ENCODE peak calls at places on chromosome 1, in eight cellular contexts. One of them, this sample, is unnamed.

GRCh38 chr1:7991504-7992440 is 30.3 kb downstream of the PARK7 start:
- DNase-seq in tibial artery: no peak
- DNase-seq in astrocyte of the spinal cord: no peak
- DNase-seq in CD8-positive, alpha-beta T cell: no peak
- DNase-seq in bronchial epithelial cell: no peak
- DNase-seq in IMR-90: peak; percentile 40
- DNase-seq in GM12865: no peak
- DNase-seq in HFF-Myc: no peak
- DNase-seq in this sample: no peak

GRCh38 chr1:63323866-63324778 is 1.8 kb downstream of the FOXD3 start:
- DNase-seq in tibial artery: no peak
- DNase-seq in astrocyte of the spinal cord: no peak
- DNase-seq in CD8-positive, alpha-beta T cell: no peak
- DNase-seq in bronchial epithelial cell: no peak
- DNase-seq in IMR-90: no peak
- DNase-seq in GM12865: no peak
- DNase-seq in HFF-Myc: no peak
- DNase-seq in this sample: no peak

GRCh38 chr1:41442697-41443251 is 41.7 kb downstream of the EDN2 start:
- DNase-seq in tibial artery: no peak
- DNase-seq in astrocyte of the spinal cord: no peak
- DNase-seq in CD8-positive, alpha-beta T cell: no peak
- DNase-seq in bronchial epithelial cell: no peak
- DNase-seq in IMR-90: no peak
- DNase-seq in GM12865: no peak
- DNase-seq in HFF-Myc: no peak
- DNase-seq in this sample: no peak

GRCh38 chr1:17929224-17929623 is 174.1 kb downstream of the ACTL8 start:
- DNase-seq in tibial artery: no peak
- DNase-seq in astrocyte of the spinal cord: no peak
- DNase-seq in CD8-positive, alpha-beta T cell: no peak
- DNase-seq in bronchial epithelial cell: no peak
- DNase-seq in IMR-90: no peak
- DNase-seq in GM12865: no peak
- DNase-seq in HFF-Myc: no peak
- DNase-seq in this sample: no peak

GRCh38 chr1:36322786-36323635 is 434 bp downstream of the EVA1B start:
- DNase-seq in tibial artery: peak; percentile 82
- DNase-seq in astrocyte of the spinal cord: peak; percentile 61
- DNase-seq in CD8-positive, alpha-beta T cell: peak; percentile 58
- DNase-seq in bronchial epithelial cell: no peak
- DNase-seq in IMR-90: peak; percentile 59
- DNase-seq in GM12865: peak; percentile 38
- DNase-seq in HFF-Myc: no peak
- DNase-seq in this sample: no peak

GRCh38 chr1:87399264-87399663 is 70.6 kb downstream of the LMO4 start:
- DNase-seq in tibial artery: no peak
- DNase-seq in astrocyte of the spinal cord: no peak
- DNase-seq in CD8-positive, alpha-beta T cell: no peak
- DNase-seq in bronchial epithelial cell: peak; percentile 93
- DNase-seq in IMR-90: no peak
- DNase-seq in GM12865: no peak
- DNase-seq in HFF-Myc: no peak
- DNase-seq in this sample: peak; percentile 93

GRCh38 chr1:44405041-44405803 is at the start of gene RNF220:
- DNase-seq in tibial artery: peak; percentile 70
- DNase-seq in astrocyte of the spinal cord: peak; percentile 71
- DNase-seq in CD8-positive, alpha-beta T cell: peak; percentile 58
- DNase-seq in bronchial epithelial cell: peak; percentile 44
- DNase-seq in IMR-90: peak; percentile 52
- DNase-seq in GM12865: peak; percentile 38
- DNase-seq in HFF-Myc: peak; percentile 3
- DNase-seq in this sample: peak; percentile 58

GRCh38 chr1:237910834-237911233 is 20.1 kb upstream of the ZP4 start:
- DNase-seq in tibial artery: no peak
- DNase-seq in astrocyte of the spinal cord: no peak
- DNase-seq in CD8-positive, alpha-beta T cell: no peak
- DNase-seq in bronchial epithelial cell: peak; percentile 82
- DNase-seq in IMR-90: no peak
- DNase-seq in GM12865: no peak
- DNase-seq in HFF-Myc: no peak
- DNase-seq in this sample: peak; percentile 91

GRCh38 chr1:175900171-175900570 is 156.8 kb upstream of the TNR start:
- DNase-seq in tibial artery: no peak
- DNase-seq in astrocyte of the spinal cord: no peak
- DNase-seq in CD8-positive, alpha-beta T cell: no peak
- DNase-seq in bronchial epithelial cell: no peak
- DNase-seq in IMR-90: peak; percentile 44
- DNase-seq in GM12865: no peak
- DNase-seq in HFF-Myc: no peak
- DNase-seq in this sample: peak; percentile 12

GRCh38 chr1:200332716-200333115 is 77.1 kb downstream of the ZNF281 start:
- DNase-seq in tibial artery: no peak
- DNase-seq in astrocyte of the spinal cord: no peak
- DNase-seq in CD8-positive, alpha-beta T cell: no peak
- DNase-seq in bronchial epithelial cell: no peak
- DNase-seq in IMR-90: peak; percentile 27
- DNase-seq in GM12865: no peak
- DNase-seq in HFF-Myc: no peak
- DNase-seq in this sample: no peak

GRCh38 chr1:230251644-230252191 is 174.4 kb downstream of the PGBD5 start:
- DNase-seq in tibial artery: no peak
- DNase-seq in astrocyte of the spinal cord: no peak
- DNase-seq in CD8-positive, alpha-beta T cell: no peak
- DNase-seq in bronchial epithelial cell: no peak
- DNase-seq in IMR-90: no peak
- DNase-seq in GM12865: peak; percentile 64
- DNase-seq in HFF-Myc: no peak
- DNase-seq in this sample: no peak

GRCh38 chr1:33388989-33389771 is 41.7 kb downstream of the PHC2 start:
- DNase-seq in tibial artery: no peak
- DNase-seq in astrocyte of the spinal cord: peak; percentile 80
- DNase-seq in CD8-positive, alpha-beta T cell: no peak
- DNase-seq in bronchial epithelial cell: no peak
- DNase-seq in IMR-90: peak; percentile 58
- DNase-seq in GM12865: no peak
- DNase-seq in HFF-Myc: no peak
- DNase-seq in this sample: no peak

GRCh38 chr1:210252621-210253041 is 20.0 kb downstream of the SERTAD4 start:
- DNase-seq in tibial artery: no peak
- DNase-seq in astrocyte of the spinal cord: no peak
- DNase-seq in CD8-positive, alpha-beta T cell: no peak
- DNase-seq in bronchial epithelial cell: no peak
- DNase-seq in IMR-90: no peak
- DNase-seq in GM12865: no peak
- DNase-seq in HFF-Myc: no peak
- DNase-seq in this sample: no peak

GRCh38 chr1:112849425-112849966 is 106.5 kb downstream of the SLC16A1 start:
- DNase-seq in tibial artery: no peak
- DNase-seq in astrocyte of the spinal cord: peak; percentile 50
- DNase-seq in CD8-positive, alpha-beta T cell: no peak
- DNase-seq in bronchial epithelial cell: no peak
- DNase-seq in IMR-90: peak; percentile 33
- DNase-seq in GM12865: no peak
- DNase-seq in HFF-Myc: no peak
- DNase-seq in this sample: peak; percentile 38

GRCh38 chr1:218201004-218201403 is 84.1 kb upstream of the RRP15 start:
- DNase-seq in tibial artery: no peak
- DNase-seq in astrocyte of the spinal cord: no peak
- DNase-seq in CD8-positive, alpha-beta T cell: no peak
- DNase-seq in bronchial epithelial cell: no peak
- DNase-seq in IMR-90: peak; percentile 7
- DNase-seq in GM12865: no peak
- DNase-seq in HFF-Myc: no peak
- DNase-seq in this sample: no peak

GRCh38 chr1:41742219-41742618 is 176.5 kb downstream of the HIVEP3 start:
- DNase-seq in tibial artery: no peak
- DNase-seq in astrocyte of the spinal cord: peak; percentile 84
- DNase-seq in CD8-positive, alpha-beta T cell: no peak
- DNase-seq in bronchial epithelial cell: peak; percentile 63
- DNase-seq in IMR-90: peak; percentile 93
- DNase-seq in GM12865: no peak
- DNase-seq in HFF-Myc: no peak
- DNase-seq in this sample: peak; percentile 65

GRCh38 chr1:173020138-173020742 is 30.5 kb downstream of the TNFSF18 start:
- DNase-seq in tibial artery: no peak
- DNase-seq in astrocyte of the spinal cord: no peak
- DNase-seq in CD8-positive, alpha-beta T cell: no peak
- DNase-seq in bronchial epithelial cell: no peak
- DNase-seq in IMR-90: no peak
- DNase-seq in GM12865: peak; percentile 74
- DNase-seq in HFF-Myc: no peak
- DNase-seq in this sample: no peak

GRCh38 chr1:231694081-231694443 is 67.5 kb downstream of the DISC1 start:
- DNase-seq in tibial artery: no peak
- DNase-seq in astrocyte of the spinal cord: no peak
- DNase-seq in CD8-positive, alpha-beta T cell: no peak
- DNase-seq in bronchial epithelial cell: no peak
- DNase-seq in IMR-90: no peak
- DNase-seq in GM12865: no peak
- DNase-seq in HFF-Myc: no peak
- DNase-seq in this sample: no peak

GRCh38 chr1:231688989-231689388 is 62.4 kb downstream of the DISC1 start:
- DNase-seq in tibial artery: no peak
- DNase-seq in astrocyte of the spinal cord: no peak
- DNase-seq in CD8-positive, alpha-beta T cell: no peak
- DNase-seq in bronchial epithelial cell: no peak
- DNase-seq in IMR-90: no peak
- DNase-seq in GM12865: no peak
- DNase-seq in HFF-Myc: no peak
- DNase-seq in this sample: no peak

GRCh38 chr1:231690072-231690471 is 63.5 kb downstream of the DISC1 start:
- DNase-seq in tibial artery: no peak
- DNase-seq in astrocyte of the spinal cord: no peak
- DNase-seq in CD8-positive, alpha-beta T cell: no peak
- DNase-seq in bronchial epithelial cell: no peak
- DNase-seq in IMR-90: no peak
- DNase-seq in GM12865: no peak
- DNase-seq in HFF-Myc: no peak
- DNase-seq in this sample: no peak

GRCh38 chr1:231693361-231694080 is 66.9 kb downstream of the DISC1 start:
- DNase-seq in tibial artery: no peak
- DNase-seq in astrocyte of the spinal cord: no peak
- DNase-seq in CD8-positive, alpha-beta T cell: no peak
- DNase-seq in bronchial epithelial cell: no peak
- DNase-seq in IMR-90: no peak
- DNase-seq in GM12865: no peak
- DNase-seq in HFF-Myc: no peak
- DNase-seq in this sample: no peak

GRCh38 chr1:231691618-231692259 is 65.1 kb downstream of the DISC1 start:
- DNase-seq in tibial artery: no peak
- DNase-seq in astrocyte of the spinal cord: peak; percentile 49
- DNase-seq in CD8-positive, alpha-beta T cell: no peak
- DNase-seq in bronchial epithelial cell: peak; percentile 66
- DNase-seq in IMR-90: peak; percentile 47
- DNase-seq in GM12865: peak; percentile 37
- DNase-seq in HFF-Myc: no peak
- DNase-seq in this sample: peak; percentile 49
- TF ChIP-seq CTCF in tibial artery: peak; percentile 55
- TF ChIP-seq CTCF in astrocyte of the spinal cord: peak; percentile 93
- TF ChIP-seq CTCF in CD8-positive, alpha-beta T cell: no peak
- TF ChIP-seq CTCF in bronchial epithelial cell: peak; percentile 86
- TF ChIP-seq CTCF in IMR-90: peak; percentile 56
- TF ChIP-seq CTCF in GM12865: peak; percentile 77
- TF ChIP-seq CTCF in HFF-Myc: peak; percentile 91
- TF ChIP-seq CTCF in this sample: peak; percentile 83

GRCh38 chr1:6488602-6489382 is 2.7 kb downstream of the PLEKHG5 start:
- DNase-seq in tibial artery: no peak
- DNase-seq in astrocyte of the spinal cord: no peak
- DNase-seq in CD8-positive, alpha-beta T cell: no peak
- DNase-seq in bronchial epithelial cell: peak; percentile 93
- DNase-seq in IMR-90: no peak
- DNase-seq in GM12865: no peak
- DNase-seq in HFF-Myc: no peak
- DNase-seq in this sample: peak; percentile 98

GRCh38 chr1:6487804-6488484 is 3.5 kb downstream of the PLEKHG5 start:
- DNase-seq in tibial artery: no peak
- DNase-seq in astrocyte of the spinal cord: no peak
- DNase-seq in CD8-positive, alpha-beta T cell: no peak
- DNase-seq in bronchial epithelial cell: no peak
- DNase-seq in IMR-90: no peak
- DNase-seq in GM12865: no peak
- DNase-seq in HFF-Myc: no peak
- DNase-seq in this sample: no peak

GRCh38 chr1:6490181-6491075 is 1.0 kb downstream of the PLEKHG5 start:
- DNase-seq in tibial artery: no peak
- DNase-seq in astrocyte of the spinal cord: peak; percentile 81
- DNase-seq in CD8-positive, alpha-beta T cell: peak; percentile 67
- DNase-seq in bronchial epithelial cell: peak; percentile 49
- DNase-seq in IMR-90: peak; percentile 68
- DNase-seq in GM12865: peak; percentile 86
- DNase-seq in HFF-Myc: peak; percentile 39
- DNase-seq in this sample: peak; percentile 89

GRCh38 chr1:6489799-6490180 is 1.7 kb downstream of the PLEKHG5 start:
- DNase-seq in tibial artery: peak; percentile 80
- DNase-seq in astrocyte of the spinal cord: peak; percentile 75
- DNase-seq in CD8-positive, alpha-beta T cell: peak; percentile 87
- DNase-seq in bronchial epithelial cell: peak; percentile 77
- DNase-seq in IMR-90: peak; percentile 69
- DNase-seq in GM12865: peak; percentile 85
- DNase-seq in HFF-Myc: peak; percentile 27
- DNase-seq in this sample: peak; percentile 88

GRCh38 chr1:6489383-6489765 is 2.1 kb downstream of the PLEKHG5 start:
- DNase-seq in tibial artery: no peak
- DNase-seq in astrocyte of the spinal cord: no peak
- DNase-seq in CD8-positive, alpha-beta T cell: no peak
- DNase-seq in bronchial epithelial cell: no peak
- DNase-seq in IMR-90: no peak
- DNase-seq in GM12865: no peak
- DNase-seq in HFF-Myc: no peak
- DNase-seq in this sample: peak; percentile 62
- H3K4me3 ChIP-seq in tibial artery: no peak overlapping the region
- H3K4me3 ChIP-seq in astrocyte of the spinal cord: peak overlapping the region; percentile 89
- H3K4me3 ChIP-seq in CD8-positive, alpha-beta T cell: no peak overlapping the region
- H3K4me3 ChIP-seq in bronchial epithelial cell: peak overlapping the region; percentile 98
- H3K4me3 ChIP-seq in IMR-90: no peak overlapping the region
- H3K4me3 ChIP-seq in GM12865: no peak overlapping the region
- H3K4me3 ChIP-seq in HFF-Myc: peak overlapping the region; percentile 87
- H3K4me3 ChIP-seq in this sample: peak overlapping the region; percentile 99

DNA sequence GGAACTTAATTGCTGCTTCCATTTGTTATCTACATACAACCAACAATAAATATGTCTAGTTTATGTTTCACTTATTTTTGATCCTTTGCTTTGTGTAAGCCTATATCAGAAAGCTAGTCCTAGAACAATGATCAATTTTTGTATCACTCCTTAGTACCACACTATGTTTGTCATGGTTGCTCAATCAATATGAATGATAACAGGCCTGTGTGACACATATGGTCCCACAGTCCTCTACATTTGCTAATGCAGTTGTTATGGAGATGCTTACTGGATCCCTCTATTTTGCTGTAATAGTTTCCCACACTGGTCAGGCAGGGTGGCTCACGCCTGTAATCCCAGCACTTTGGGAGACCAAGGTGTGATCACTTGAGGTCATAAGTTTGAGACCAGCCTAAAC is 59.1 kb downstream of the ERO1B start:
- DNase-seq in tibial artery: no peak
- DNase-seq in astrocyte of the spinal cord: no peak
- DNase-seq in CD8-positive, alpha-beta T cell: no peak
- DNase-seq in bronchial epithelial cell: no peak
- DNase-seq in IMR-90: no peak
- DNase-seq in GM12865: no peak
- DNase-seq in HFF-Myc: no peak
- DNase-seq in this sample: peak; percentile 4
- TF ChIP-seq CTCF in tibial artery: no peak
- TF ChIP-seq CTCF in astrocyte of the spinal cord: no peak
- TF ChIP-seq CTCF in CD8-positive, alpha-beta T cell: no peak
- TF ChIP-seq CTCF in bronchial epithelial cell: no peak
- TF ChIP-seq CTCF in IMR-90: no peak
- TF ChIP-seq CTCF in GM12865: no peak
- TF ChIP-seq CTCF in HFF-Myc: no peak
- TF ChIP-seq CTCF in this sample: no peak

GRCh38 chr1:51354417-51354816 is 24.1 kb upstream of the TTC39A start:
- DNase-seq in tibial artery: no peak
- DNase-seq in astrocyte of the spinal cord: no peak
- DNase-seq in CD8-positive, alpha-beta T cell: no peak
- DNase-seq in bronchial epithelial cell: no peak
- DNase-seq in IMR-90: no peak
- DNase-seq in GM12865: no peak
- DNase-seq in HFF-Myc: no peak
- DNase-seq in this sample: no peak
- H3K4me3 ChIP-seq in tibial artery: no peak overlapping the region
- H3K4me3 ChIP-seq in astrocyte of the spinal cord: no peak overlapping the region
- H3K4me3 ChIP-seq in CD8-positive, alpha-beta T cell: no peak overlapping the region
- H3K4me3 ChIP-seq in bronchial epithelial cell: no peak overlapping the region
- H3K4me3 ChIP-seq in IMR-90: no peak overlapping the region
- H3K4me3 ChIP-seq in GM12865: no peak overlapping the region
- H3K4me3 ChIP-seq in HFF-Myc: no peak overlapping the region
- H3K4me3 ChIP-seq in this sample: no peak overlapping the region